ENCODE peak calls at places on chromosomes 12 and 14, in nine cellular contexts. Z is HT1080, U is SK-N-SH, H is T-helper 17 cell, N is hypothalamus, A is GM03348, W is left colon, S is NCI-H1694 treated with DMSO at 0.1 percent for 48 hours, M is neural progenitor cell. P is an unnamed sample.

GRCh38 chr12:124715121-124715990 is 147.9 kb upstream of the NCOR2 start:
- DNase-seq in Z (no peak), U (no peak), H (no peak), N (no peak), A (peak; percentile 61), W (peak; percentile 43), S (no peak), M (no peak), P (peak; percentile 56)

GRCh38 chr12:7989827-7990491 is 42.6 kb upstream of the FOXJ2 start:
- DNase-seq in Z (no peak), U (no peak), H (peak; percentile 16), N (no peak), A (no peak), W (peak; percentile 19), S (no peak), M (no peak), P (no peak)

GRCh38 chr12:53601296-53601847 is 24.8 kb downstream of the ATF7 start:
- DNase-seq in Z (no peak), U (peak; percentile 33), H (no peak), N (no peak), A (no peak), W (no peak), S (no peak), M (no peak), P (no peak)

GRCh38 chr12:131274906-131275305 is 321.2 kb downstream of the ADGRD1 start:
- DNase-seq in Z (no peak), U (no peak), H (no peak), N (no peak), A (no peak), W (no peak), S (no peak), M (no peak), P (no peak)

GRCh38 chr12:89051065-89051677 is 301.1 kb downstream of the DUSP6 start:
- DNase-seq in Z (peak; percentile 73), U (peak; percentile 61), H (no peak), N (no peak), A (peak; percentile 76), W (no peak), S (peak; percentile 54), M (peak; percentile 72), P (peak; percentile 59)

GRCh38 chr12:120941846-120942405 is 36.4 kb upstream of the HNF1A start:
- DNase-seq in Z (no peak), U (no peak), H (no peak), N (no peak), A (no peak), W (no peak), S (no peak), M (no peak), P (no peak)

GRCh38 chr12:16763901-16764300 is 157.9 kb upstream of the LMO3 start:
- DNase-seq in Z (no peak), U (no peak), H (no peak), N (no peak), A (no peak), W (no peak), S (no peak), M (no peak), P (no peak)

GRCh38 chr14:100079606-100080005 is 14.4 kb downstream of the EVL start:
- DNase-seq in Z (no peak), U (no peak), H (no peak), N (no peak), A (no peak), W (no peak), S (no peak), M (no peak), P (no peak)

GRCh38 chr14:57061009-57061711 is 207.5 kb downstream of the EXOC5 start:
- DNase-seq in Z (no peak), U (no peak), H (no peak), N (no peak), A (no peak), W (no peak), S (no peak), M (no peak), P (no peak)

GRCh38 chr12:64883264-64884163 is 59.1 kb downstream of the TBC1D30 start:
- DNase-seq in Z (no peak), U (no peak), H (no peak), N (no peak), A (no peak), W (no peak), S (no peak), M (peak; percentile 35), P (no peak)

GRCh38 chr12:91210144-91210543 is 27.5 kb upstream of the DCN start:
- DNase-seq in Z (no peak), U (no peak), H (no peak), N (no peak), A (no peak), W (no peak), S (no peak), M (no peak), P (no peak)

P was measured in retina.